ENCODE peak calls at places on chromosomes 13 and 19, in seven cellular contexts. G is left lung; F is skeletal muscle cell; H is cardiac fibroblast; O is anterior cingulate cortex; M is activated T-helper 2 cell treated with anti-CD3 and anti-CD28 coated beads, Interferon-gamma antibody, Interleukin-2, Interleukin-4, amounts not matched to agents 10 μg/mL and 5 μg/mL and 100 μg/mL, durations not matched to agents 14 hours and 24 hours and 36 hours; Z is psoas muscle. B is an unnamed sample.

GRCh38 chr13:19957320-19958118 is 1.0 kb upstream of the ZMYM2 start:
- DNase-seq in G (peak; percentile 90), F (no peak), H (peak; percentile 86), O (peak; percentile 54), M (peak; percentile 73), Z (peak; percentile 82), B (peak; percentile 70)

GRCh38 chr19:55393362-55393761 is 7.6 kb downstream of the RPL28 start:
- DNase-seq in G (no peak), F (no peak), H (no peak), O (no peak), M (no peak), Z (no peak), B (no peak)

GRCh38 chr19:4557971-4558941 is 1.2 kb downstream of the SEMA6B start:
- DNase-seq in G (peak; percentile 90), F (no peak), H (peak; percentile 39), O (no peak), M (no peak), Z (no peak), B (peak; percentile 13)

GRCh38 chr13:19910336-19911072 is 47.1 kb upstream of the ZMYM5 start:
- DNase-seq in G (no peak), F (no peak), H (no peak), O (no peak), M (no peak), Z (no peak), B (no peak)

GRCh38 chr13:77544365-77544764 is 8.9 kb downstream of the SCEL start:
- DNase-seq in G (no peak), F (peak; percentile 79), H (peak; percentile 83), O (no peak), M (no peak), Z (peak; percentile 67), B (no peak)

GRCh38 chr19:38658462-38659306 is 11.2 kb downstream of the ACTN4 start:
- DNase-seq in G (no peak), F (peak; percentile 97), H (peak; percentile 99), O (no peak), M (no peak), Z (no peak), B (peak; percentile 97)

GRCh38 chr19:1672038-1672768 is 19.8 kb upstream of the TCF3 start:
- DNase-seq in G (peak; percentile 90), F (no peak), H (peak; percentile 54), O (no peak), M (peak; percentile 42), Z (no peak), B (peak; percentile 9)

GRCh38 chr19:40995355-40995754 is 4.3 kb downstream of the CYP2B6 start:
- DNase-seq in G (no peak), F (no peak), H (no peak), O (no peak), M (no peak), Z (no peak), B (no peak)

GRCh38 chr19:34220472-34221063 is 33.8 kb upstream of the GARRE1 start:
- DNase-seq in G (no peak), F (no peak), H (peak; percentile 75), O (peak; percentile 12), M (peak; percentile 24), Z (no peak), B (peak; percentile 11)

GRCh38 chr13:98570929-98571372 is 6.0 kb downstream of the STK24 start:
- DNase-seq in G (no peak), F (no peak), H (no peak), O (no peak), M (peak; percentile 53), Z (no peak), B (peak; percentile 94)

GRCh38 chr13:112896736-112897602 is 72.0 kb upstream of the MCF2L start:
- DNase-seq in G (peak; percentile 54), F (no peak), H (no peak), O (no peak), M (no peak), Z (peak; percentile 42), B (no peak)

GRCh38 chr13:76635232-76636021 is 250.8 kb downstream of the KCTD12 start:
- DNase-seq in G (no peak), F (no peak), H (no peak), O (no peak), M (no peak), Z (no peak), B (no peak)

GRCh38 chr13:108734676-108735075 is 105.3 kb downstream of the MYO16 start:
- DNase-seq in G (no peak), F (no peak), H (no peak), O (no peak), M (no peak), Z (no peak), B (no peak)

GRCh38 chr19:41321600-41322270 is 11.8 kb downstream of the CCDC97 start:
- DNase-seq in G (peak; percentile 69), F (no peak), H (peak; percentile 85), O (no peak), M (no peak), Z (peak; percentile 73), B (no peak)

GRCh38 chr19:4181053-4181508 is 1.3 kb downstream of the SIRT6 start:
- DNase-seq in G (no peak), F (no peak), H (no peak), O (no peak), M (no peak), Z (no peak), B (no peak)

GRCh38 chr19:1790054-1790762 is 21.9 kb downstream of the ATP8B3 start:
- DNase-seq in G (no peak), F (no peak), H (no peak), O (no peak), M (no peak), Z (no peak), B (no peak)

GRCh38 chr19:31518626-31519025 is 169.4 kb upstream of the TSHZ3 start:
- DNase-seq in G (no peak), F (no peak), H (no peak), O (no peak), M (no peak), Z (no peak), B (no peak)

GRCh38 chr19:38519168-38519567 is 85.7 kb downstream of the RYR1 start:
- DNase-seq in G (peak; percentile 70), F (no peak), H (no peak), O (no peak), M (no peak), Z (peak; percentile 41), B (no peak)

B was measured in DMS79 treated with DMSO at 0.1 percent for 48 hours.